ENCODE peak calls at places on chromosomes 13 and 19, in eight cellular contexts. T is suprapubic skin, N is H1, H is tibial nerve, K is upper lobe of left lung, O is K562, J is HepG2, V is ovary. W is an unnamed sample. For H3K27me3, the result is how much of the 10 kb centered on the place peaks cover.

GRCh38 chr13:23743269-23743668 is 145.9 kb downstream of the MIPEP start:
- DNase-seq in K (no peak), N (no peak), H (no peak), O (no peak), J (no peak), T (no peak), V (no peak), W (no peak)

GRCh38 chr13:50106559-50106958 is 91.3 kb downstream of the KCNRG start:
- DNase-seq in O (no peak), H (no peak), K (no peak), T (no peak), V (no peak), N (no peak), J (no peak), W (no peak)

GRCh38 chr13:85230754-85231153 is 568.5 kb downstream of the SLITRK6 start:
- DNase-seq in T (no peak), O (no peak), K (no peak), V (no peak), J (no peak), N (no peak), H (no peak), W (no peak)

GRCh38 chr19:37706052-37706605 is 13.4 kb downstream of the ZNF607 start:
- DNase-seq in N (no peak), O (no peak), V (no peak), T (no peak), J (no peak), K (no peak), H (no peak), W (no peak)

GRCh38 chr13:32264407-32264806 is 50.8 kb downstream of the ZAR1L start:
- DNase-seq in T (peak), V (peak), K (no peak), H (peak), O (no peak), N (no peak), J (no peak), W (no peak)

GRCh38 chr13:101529419-101529818 is 76.9 kb downstream of the ITGBL1 start:
- DNase-seq in H (no peak), O (no peak), K (no peak), V (no peak), J (no peak), T (peak), N (no peak), W (no peak)

GRCh38 chr19:15218501-15218900 is 13.7 kb downstream of the EPHX3 start:
- DNase-seq in O (no peak), K (no peak), N (no peak), J (no peak), T (no peak), V (no peak), H (no peak), W (no peak)

GRCh38 chr13:114283581-114283980 is 2.2 kb downstream of the UPF3A start:
- DNase-seq in T (peak), J (peak), K (no peak), V (no peak), H (no peak), N (no peak), O (no peak), W (no peak)

GRCh38 chr13:107277911-107278310 is 710.0 kb upstream of the ARGLU1 start:
- DNase-seq in K (no peak), O (no peak), H (no peak), V (no peak), J (no peak), T (no peak), N (no peak), W (no peak)

GRCh38 chr19:676343-677105 is at the start of gene FSTL3:
- DNase-seq in T (peak), K (peak), O (peak), J (no peak), H (peak), N (no peak), V (peak), W (no peak)

GRCh38 chr19:4042731-4043082 is 24.0 kb downstream of the ZBTB7A start:
- DNase-seq in T (no peak), K (peak), N (no peak), J (no peak), H (no peak), O (no peak), V (no peak), W (no peak)

GRCh38 chr19:3547301-3547731 is 8.3 kb downstream of the TEKTIP1 start:
- DNase-seq in T (no peak), H (no peak), V (no peak), N (no peak), O (no peak), J (no peak), K (peak), W (no peak)

GRCh38 chr13:97659602-97660001 is 225.6 kb downstream of the RAP2A start:
- DNase-seq in V (no peak), H (no peak), T (no peak), K (no peak), O (no peak), N (no peak), J (peak), W (no peak)

GRCh38 chr19:4063369-4064072 is 3.2 kb downstream of the ZBTB7A start:
- DNase-seq in O (no peak), V (no peak), T (no peak), H (no peak), K (no peak), N (no peak), J (no peak), W (no peak)

GRCh38 chr13:46721054-46721453 is 75.9 kb downstream of the ESD start:
- DNase-seq in H (no peak), N (no peak), J (peak), K (no peak), O (no peak), T (no peak), V (peak), W (no peak)

GRCh38 chr19:18098891-18099622 is 1.5 kb downstream of the MAST3 start:
- DNase-seq in J (no peak), O (peak), H (no peak), V (peak), T (no peak), N (no peak), K (no peak), W (no peak)

DNA sequence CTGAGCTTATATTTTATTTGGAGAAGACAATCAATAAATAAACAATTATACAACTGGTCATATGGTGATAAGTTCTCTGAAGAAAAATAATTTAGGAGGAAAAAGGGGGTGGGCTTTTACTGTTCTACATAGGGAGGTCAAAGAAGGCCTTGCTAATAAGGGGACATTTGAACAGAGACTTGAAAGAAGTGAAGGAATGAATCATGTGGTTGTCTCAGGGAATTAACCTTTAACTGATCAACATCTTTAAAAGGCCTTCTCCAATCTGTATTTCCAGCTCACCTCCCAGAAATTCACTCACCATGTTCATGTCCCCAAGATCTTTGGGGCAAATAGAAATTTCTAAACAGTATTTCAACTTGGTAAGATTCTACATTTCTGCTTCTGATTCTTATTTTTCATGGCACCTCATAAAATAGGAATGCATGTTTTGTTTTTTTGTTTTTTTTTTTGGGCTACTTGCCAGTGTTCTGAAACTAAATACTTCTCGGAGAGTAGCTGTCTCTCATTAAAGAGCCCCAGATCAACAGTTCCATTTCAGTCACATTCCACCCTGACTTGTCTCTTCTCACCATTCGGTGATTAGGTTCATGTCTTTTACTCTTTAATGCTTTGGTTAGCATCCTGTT is 19.2 kb upstream of the LPAR6 start:
- DNase-seq in V (no peak), N (no peak), H (no peak), K (no peak), T (no peak), O (no peak), J (peak), W (no peak)
- TF ChIP-seq EP300 in V (no peak), N (no peak), H (no peak), K (no peak), T (no peak), O (no peak), J (no peak), W (no peak)

GRCh38 chr19:13865243-13865577 is 11.7 kb upstream of the NANOS3 start:
- DNase-seq in K (no peak), H (no peak), O (peak), V (no peak), T (no peak), N (no peak), J (no peak), W (no peak)

GRCh38 chr19:13865578-13866462 is 11.1 kb upstream of the NANOS3 start:
- DNase-seq in N (no peak), O (peak), T (no peak), K (peak), H (no peak), J (no peak), V (peak), W (peak)

GRCh38 chr19:13869324-13869723 is 7.6 kb upstream of the NANOS3 start:
- DNase-seq in H (no peak), J (no peak), K (peak), N (no peak), O (no peak), V (no peak), T (no peak), W (no peak)

GRCh38 chr19:13866463-13867046 is 10.4 kb upstream of the NANOS3 start:
- DNase-seq in J (no peak), H (no peak), T (no peak), V (no peak), K (no peak), N (no peak), O (no peak), W (no peak)

GRCh38 chr19:13868663-13869062 is 8.3 kb upstream of the NANOS3 start:
- DNase-seq in O (no peak), N (no peak), J (no peak), K (no peak), V (no peak), H (no peak), T (no peak), W (no peak)
- H3K27me3 ChIP-seq in O (under half), N (half or more), J (under half), K (under half), V (under half), H (under half), T (under half), W (under half)

DNA sequence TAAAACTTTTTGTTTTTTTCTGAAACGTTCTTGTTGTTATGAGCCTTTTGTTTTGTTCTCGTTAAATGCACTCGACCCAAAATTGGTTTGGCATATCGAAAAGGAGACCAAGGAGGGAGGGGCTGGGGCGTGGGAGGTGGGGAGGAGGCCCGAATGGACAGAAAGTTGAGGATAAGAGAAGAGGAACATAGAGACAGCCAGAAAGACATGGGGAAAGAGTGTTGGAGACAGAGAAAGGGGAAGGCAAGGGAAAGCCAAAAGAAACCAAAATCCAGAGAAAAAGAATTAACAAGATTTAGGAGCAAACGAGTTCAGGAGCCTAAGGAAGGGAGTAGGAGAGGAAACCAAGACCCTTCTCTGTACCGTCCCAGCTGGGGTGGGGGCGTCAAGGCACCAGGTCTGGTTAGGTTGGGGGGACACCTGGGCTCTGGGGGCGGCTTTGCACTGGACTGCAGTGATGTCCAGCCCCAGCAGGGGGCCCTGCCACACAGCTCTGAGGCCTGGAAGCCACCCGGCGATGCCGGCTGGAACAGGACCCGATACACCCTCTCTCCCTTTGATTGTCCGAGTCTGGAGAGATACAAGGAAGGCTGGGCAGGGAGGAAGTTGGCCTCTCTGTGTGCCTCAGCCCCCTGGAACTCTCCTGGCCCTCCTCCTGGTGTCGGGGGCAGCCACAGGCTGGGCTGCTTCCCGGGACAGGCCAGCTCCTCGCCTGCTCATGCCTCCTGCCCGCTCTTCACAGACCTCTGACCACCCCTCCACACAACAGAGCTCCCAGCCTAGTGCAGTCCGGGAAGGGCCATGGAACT is 11.6 kb upstream of the ASF1B start:
- DNase-seq in T (no peak), H (peak), N (no peak), V (peak), J (peak), O (peak), K (peak), W (no peak)
- TF ChIP-seq EP300 in T (no peak), H (no peak), N (no peak), V (no peak), J (no peak), O (no peak), K (no peak), W (no peak)

GRCh38 chr19:13553880-13554400 is 47.7 kb upstream of the CACNA1A start:
- DNase-seq in H (no peak), O (no peak), V (no peak), J (no peak), N (no peak), T (no peak), K (no peak), W (no peak)
- H3K27me3 ChIP-seq in H (under half), O (under half), V (under half), J (under half), N (under half), T (under half), K (under half), W (under half)

GRCh38 chr13:99956473-99957349 is 14.9 kb downstream of the ZIC5 start:
- DNase-seq in K (peak), V (no peak), J (peak), H (no peak), T (no peak), N (no peak), O (no peak), W (no peak)

GRCh38 chr13:99958402-99959126 is 13.0 kb downstream of the ZIC5 start:
- DNase-seq in H (no peak), V (no peak), K (no peak), N (no peak), T (no peak), O (no peak), J (no peak), W (no peak)

GRCh38 chr13:99955107-99955746 is 16.3 kb downstream of the ZIC5 start:
- DNase-seq in T (no peak), N (no peak), H (no peak), K (peak), V (no peak), J (no peak), O (no peak), W (no peak)

GRCh38 chr13:99953138-99953755 is 18.3 kb downstream of the ZIC5 start:
- DNase-seq in V (no peak), K (no peak), O (no peak), H (no peak), T (no peak), J (no peak), N (no peak), W (no peak)

GRCh38 chr13:99955747-99956472 is 15.7 kb downstream of the ZIC5 start:
- DNase-seq in N (no peak), K (peak), T (no peak), V (no peak), O (no peak), H (no peak), J (no peak), W (no peak)
- TF ChIP-seq EP300 in N (no peak), K (no peak), T (no peak), V (no peak), O (no peak), H (no peak), J (no peak), W (no peak)

DNA sequence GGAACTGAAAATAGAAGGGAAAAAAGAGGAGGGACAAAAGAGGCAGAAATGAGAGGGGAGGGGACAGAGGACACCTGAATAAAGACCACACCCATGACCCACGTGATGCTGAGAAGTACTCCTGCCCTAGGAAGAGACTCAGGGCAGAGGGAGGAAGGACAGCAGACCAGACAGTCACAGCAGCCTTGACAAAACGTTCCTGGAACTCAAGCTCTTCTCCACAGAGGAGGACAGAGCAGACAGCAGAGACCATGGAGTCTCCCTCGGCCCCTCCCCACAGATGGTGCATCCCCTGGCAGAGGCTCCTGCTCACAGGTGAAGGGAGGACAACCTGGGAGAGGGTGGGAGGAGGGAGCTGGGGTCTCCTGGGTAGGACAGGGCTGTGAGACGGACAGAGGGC is at the start of gene CEACAM5:
- DNase-seq in N (no peak), V (no peak), J (no peak), T (no peak), K (no peak), H (no peak), O (no peak), W (no peak)
- H3K27me3 ChIP-seq in N (under half), V (under half), J (under half), T (half or more), K (under half), H (under half), O (under half), W (under half)

GRCh38 chr19:29376855-29377354 is 148.9 kb upstream of the VSTM2B start:
- DNase-seq in K (no peak), H (no peak), V (no peak), O (no peak), T (peak), N (no peak), J (no peak), W (peak)
- TF ChIP-seq EP300 in K (no peak), H (no peak), V (no peak), O (no peak), T (no peak), N (no peak), J (no peak), W (no peak)

GRCh38 chr19:19260417-19260816 is 12.7 kb downstream of the TM6SF2 start:
- DNase-seq in K (no peak), V (no peak), H (no peak), O (no peak), T (no peak), J (no peak), N (no peak), W (no peak)

GRCh38 chr19:19257836-19258588 is 15.1 kb downstream of the TM6SF2 start:
- DNase-seq in J (no peak), H (no peak), N (no peak), T (no peak), V (no peak), O (no peak), K (no peak), W (no peak)

GRCh38 chr19:19260842-19261241 is 12.3 kb downstream of the TM6SF2 start:
- DNase-seq in O (no peak), T (no peak), V (no peak), K (no peak), H (no peak), N (no peak), J (no peak), W (no peak)

GRCh38 chr19:19258589-19259338 is 14.3 kb downstream of the TM6SF2 start:
- DNase-seq in T (no peak), V (no peak), K (peak), J (no peak), H (no peak), N (no peak), O (no peak), W (no peak)

DNA sequence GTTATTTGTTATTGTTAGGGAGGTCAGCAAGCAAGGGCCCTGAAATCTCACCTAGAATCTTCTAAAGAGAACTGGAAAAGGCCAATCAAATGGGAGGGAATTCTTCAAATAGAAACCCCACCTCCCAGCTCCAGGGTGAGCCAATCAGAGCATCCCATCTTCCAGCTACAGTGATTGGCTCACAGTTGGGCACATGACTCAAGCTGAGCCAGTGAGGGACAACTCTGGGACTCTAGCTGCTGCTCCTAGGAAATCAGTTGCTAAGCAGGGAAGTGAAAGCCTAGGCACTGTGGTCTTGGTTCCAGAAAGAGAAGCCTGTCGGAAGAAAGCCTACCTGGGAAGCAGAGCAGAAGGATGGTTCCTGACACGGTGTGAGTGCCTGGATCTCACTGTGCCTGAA is 13.4 kb downstream of the TM6SF2 start:
- DNase-seq in V (no peak), N (no peak), J (peak), O (peak), H (no peak), T (no peak), K (no peak), W (no peak)
- H3K27me3 ChIP-seq in V (under half), N (under half), J (under half), O (under half), H (half or more), T (half or more), K (under half), W (under half)